ENCODE peak calls at places on chromosomes 2 and 18, in ten cellular contexts. F is anterior cingulate cortex; X is stimulated activated CD8-positive, alpha-beta memory T cell treated with anti-CD3 and anti-CD28 coated beads, Interleukin-4, amount 100 ng/mL, for 1 hour; Q is T-helper 17 cell; S is DMS79 treated with DMSO at 0.1 percent for 48 hours; N is iris pigment epithelial cell; T is endothelial cell; J is HuH-7; G is GM20000; O is activated CD4-positive, CD25-positive, alpha-beta regulatory T cell. V is an unnamed sample.

GRCh38 chr18:21868770-21869169 is 128.2 kb downstream of the MIB1 start:
- DNase-seq in T (no peak), O (no peak), G (no peak), Q (no peak), N (no peak), S (no peak), J (no peak), X (no peak), F (no peak), V (no peak)

GRCh38 chr2:58734365-58734764 is 493.2 kb upstream of the FANCL start:
- DNase-seq in G (no peak), N (peak; percentile 41), X (no peak), Q (no peak), S (no peak), F (no peak), T (no peak), O (no peak), J (no peak), V (no peak)

GRCh38 chr2:238433941-238434845 is 7.5 kb downstream of the ASB1 start:
- DNase-seq in O (no peak), J (no peak), T (no peak), X (no peak), N (peak; percentile 94), G (no peak), Q (no peak), F (no peak), S (no peak), V (no peak)

GRCh38 chr2:210557721-210558120 is 1.3 kb downstream of the CPS1 start:
- DNase-seq in X (no peak), N (no peak), O (no peak), S (no peak), T (no peak), F (no peak), J (no peak), G (no peak), Q (no peak), V (no peak)

GRCh38 chr2:32442020-32442467 is 85.2 kb downstream of the BIRC6 start:
- DNase-seq in S (no peak), X (no peak), F (no peak), Q (no peak), O (no peak), J (no peak), G (no peak), N (no peak), T (no peak), V (no peak)

GRCh38 chr2:183162362-183162761 is 38.1 kb downstream of the NUP35 start:
- DNase-seq in N (peak; percentile 85), G (no peak), O (no peak), X (no peak), Q (no peak), S (no peak), T (no peak), J (no peak), F (no peak), V (no peak)

GRCh38 chr2:36952748-36953197 is 13.6 kb downstream of the STRN start:
- DNase-seq in Q (no peak), G (no peak), N (no peak), T (no peak), X (no peak), O (no peak), S (no peak), J (no peak), F (no peak), V (no peak)

GRCh38 chr2:105862843-105863242 is 118.1 kb downstream of the NCK2 start:
- DNase-seq in O (no peak), F (no peak), T (no peak), S (no peak), J (no peak), X (no peak), Q (no peak), N (no peak), G (no peak), V (no peak)

GRCh38 chr2:49278141-49278540 is 123.8 kb upstream of the FSHR start:
- DNase-seq in N (no peak), O (no peak), Q (no peak), T (no peak), S (no peak), X (no peak), J (no peak), G (no peak), F (no peak), V (no peak)

GRCh38 chr18:3029215-3029972 is 16.4 kb upstream of the LPIN2 start:
- DNase-seq in G (no peak), X (no peak), F (no peak), T (no peak), N (peak; percentile 37), O (no peak), S (no peak), J (no peak), Q (no peak), V (no peak)

GRCh38 chr2:230797515-230798495 is 66.9 kb upstream of the ITM2C start:
- DNase-seq in G (peak; percentile 34), X (no peak), N (peak; percentile 75), S (no peak), Q (no peak), F (no peak), T (no peak), J (no peak), O (no peak), V (no peak)

GRCh38 chr18:44552706-44553105 is 128.0 kb upstream of the SETBP1 start:
- DNase-seq in Q (no peak), T (no peak), X (no peak), J (no peak), S (no peak), F (no peak), O (no peak), G (no peak), N (no peak), V (no peak)

GRCh38 chr18:59820663-59821062 is 79.1 kb upstream of the PMAIP1 start:
- DNase-seq in F (no peak), N (peak; percentile 21), Q (no peak), O (no peak), S (no peak), J (no peak), G (no peak), T (no peak), X (no peak), V (no peak)

GRCh38 chr2:223235986-223236385 is 184.0 kb downstream of the KCNE4 start:
- DNase-seq in S (no peak), T (no peak), G (no peak), N (peak; percentile 28), O (no peak), X (no peak), J (no peak), F (no peak), Q (no peak), V (no peak)

GRCh38 chr2:6856548-6856920 is 9.2 kb downstream of the CMPK2 start:
- DNase-seq in J (no peak), T (no peak), G (no peak), S (no peak), X (no peak), O (no peak), N (no peak), Q (no peak), F (no peak), V (no peak)

GRCh38 chr2:124476291-124476690 is 451.2 kb downstream of the CNTNAP5 start:
- DNase-seq in N (no peak), O (no peak), Q (no peak), G (no peak), F (no peak), S (no peak), X (no peak), T (no peak), J (no peak), V (no peak)

GRCh38 chr2:101989740-101990460 is 1.9 kb upstream of the IL1R2 start:
- DNase-seq in G (no peak), J (no peak), F (no peak), O (no peak), S (no peak), Q (no peak), T (no peak), N (peak; percentile 13), X (no peak), V (no peak)

GRCh38 chr18:42536442-42536841 is 579.0 kb downstream of the RIT2 start:
- DNase-seq in G (no peak), J (no peak), X (no peak), N (no peak), F (no peak), Q (no peak), O (no peak), S (no peak), T (no peak), V (no peak)

GRCh38 chr2:144659731-144660275 is 139.9 kb upstream of the ZEB2 start:
- DNase-seq in O (no peak), N (peak; percentile 97), F (no peak), G (no peak), X (peak; percentile 38), Q (peak; percentile 8), T (no peak), J (no peak), S (no peak), V (no peak)

GRCh38 chr2:28754321-28754720 is 2.7 kb downstream of the PPP1CB start:
- DNase-seq in T (no peak), X (no peak), G (no peak), J (no peak), S (no peak), Q (no peak), N (no peak), O (no peak), F (no peak), V (no peak)